ENCODE peak calls at places on chromosomes 2 and 18, in ten cellular contexts. One of them, this sample, is unnamed.

GRCh38 chr2:156581280-156581679 is 145.1 kb downstream of the GPD2 start:
- DNase-seq in GM23248: no peak
- DNase-seq in posterior cingulate gyrus: no peak
- DNase-seq in pancreas: no peak
- DNase-seq in smooth muscle cell of the brain vasculature: no peak
- DNase-seq in uterus: no peak
- DNase-seq in activated CD4-positive, alpha-beta T cell treated with anti-CD3 and anti-CD28 coated beads, Interleukin-2, amount 10 ng/mL, durations not matched to agents 7 days and 5 days: no peak
- DNase-seq in anterior cingulate cortex: no peak
- DNase-seq in lung microvascular endothelial cell: no peak
- DNase-seq in T-helper 17 cell: no peak
- DNase-seq in this sample: no peak

GRCh38 chr2:155975734-155976133 is 356.8 kb downstream of the NR4A2 start:
- DNase-seq in pancreas: no peak
- DNase-seq in T-helper 17 cell: no peak
- DNase-seq in smooth muscle cell of the brain vasculature: no peak
- DNase-seq in activated CD4-positive, alpha-beta T cell treated with anti-CD3 and anti-CD28 coated beads, Interleukin-2, amount 10 ng/mL, durations not matched to agents 7 days and 5 days: no peak
- DNase-seq in anterior cingulate cortex: no peak
- DNase-seq in lung microvascular endothelial cell: no peak
- DNase-seq in posterior cingulate gyrus: no peak
- DNase-seq in uterus: no peak
- DNase-seq in GM23248: no peak
- DNase-seq in this sample: no peak

GRCh38 chr2:10327896-10328666 is 25.4 kb downstream of the HPCAL1 start:
- DNase-seq in uterus: no peak
- DNase-seq in lung microvascular endothelial cell: no peak
- DNase-seq in pancreas: no peak
- DNase-seq in smooth muscle cell of the brain vasculature: no peak
- DNase-seq in GM23248: no peak
- DNase-seq in T-helper 17 cell: no peak
- DNase-seq in posterior cingulate gyrus: peak
- DNase-seq in activated CD4-positive, alpha-beta T cell treated with anti-CD3 and anti-CD28 coated beads, Interleukin-2, amount 10 ng/mL, durations not matched to agents 7 days and 5 days: no peak
- DNase-seq in anterior cingulate cortex: no peak
- DNase-seq in this sample: no peak

GRCh38 chr2:120803085-120803484 is 67.4 kb downstream of the GLI2 start:
- DNase-seq in uterus: no peak
- DNase-seq in T-helper 17 cell: no peak
- DNase-seq in anterior cingulate cortex: no peak
- DNase-seq in activated CD4-positive, alpha-beta T cell treated with anti-CD3 and anti-CD28 coated beads, Interleukin-2, amount 10 ng/mL, durations not matched to agents 7 days and 5 days: no peak
- DNase-seq in pancreas: no peak
- DNase-seq in smooth muscle cell of the brain vasculature: no peak
- DNase-seq in lung microvascular endothelial cell: peak
- DNase-seq in GM23248: no peak
- DNase-seq in posterior cingulate gyrus: no peak
- DNase-seq in this sample: no peak

GRCh38 chr2:70999362-70999761 is 4.7 kb upstream of the TEX261 start:
- DNase-seq in uterus: no peak
- DNase-seq in lung microvascular endothelial cell: no peak
- DNase-seq in GM23248: no peak
- DNase-seq in smooth muscle cell of the brain vasculature: no peak
- DNase-seq in T-helper 17 cell: no peak
- DNase-seq in anterior cingulate cortex: no peak
- DNase-seq in activated CD4-positive, alpha-beta T cell treated with anti-CD3 and anti-CD28 coated beads, Interleukin-2, amount 10 ng/mL, durations not matched to agents 7 days and 5 days: no peak
- DNase-seq in posterior cingulate gyrus: no peak
- DNase-seq in pancreas: no peak
- DNase-seq in this sample: no peak

GRCh38 chr2:85655961-85656403 is 12.0 kb downstream of the SFTPB start:
- DNase-seq in anterior cingulate cortex: no peak
- DNase-seq in posterior cingulate gyrus: no peak
- DNase-seq in GM23248: peak
- DNase-seq in activated CD4-positive, alpha-beta T cell treated with anti-CD3 and anti-CD28 coated beads, Interleukin-2, amount 10 ng/mL, durations not matched to agents 7 days and 5 days: no peak
- DNase-seq in uterus: no peak
- DNase-seq in smooth muscle cell of the brain vasculature: no peak
- DNase-seq in pancreas: no peak
- DNase-seq in lung microvascular endothelial cell: no peak
- DNase-seq in T-helper 17 cell: no peak
- DNase-seq in this sample: no peak

GRCh38 chr2:83364264-83364663 is 1094.8 kb downstream of the SUCLG1 start:
- DNase-seq in lung microvascular endothelial cell: no peak
- DNase-seq in GM23248: peak
- DNase-seq in activated CD4-positive, alpha-beta T cell treated with anti-CD3 and anti-CD28 coated beads, Interleukin-2, amount 10 ng/mL, durations not matched to agents 7 days and 5 days: no peak
- DNase-seq in anterior cingulate cortex: no peak
- DNase-seq in pancreas: no peak
- DNase-seq in uterus: no peak
- DNase-seq in posterior cingulate gyrus: no peak
- DNase-seq in smooth muscle cell of the brain vasculature: no peak
- DNase-seq in T-helper 17 cell: no peak
- DNase-seq in this sample: no peak

GRCh38 chr2:148459300-148459891 is 185.2 kb upstream of the EPC2 start:
- DNase-seq in uterus: no peak
- DNase-seq in posterior cingulate gyrus: no peak
- DNase-seq in anterior cingulate cortex: no peak
- DNase-seq in smooth muscle cell of the brain vasculature: no peak
- DNase-seq in lung microvascular endothelial cell: no peak
- DNase-seq in GM23248: peak
- DNase-seq in T-helper 17 cell: no peak
- DNase-seq in pancreas: no peak
- DNase-seq in activated CD4-positive, alpha-beta T cell treated with anti-CD3 and anti-CD28 coated beads, Interleukin-2, amount 10 ng/mL, durations not matched to agents 7 days and 5 days: no peak
- DNase-seq in this sample: no peak

GRCh38 chr2:38074047-38074774 is 1.7 kb downstream of the CYP1B1 start:
- DNase-seq in posterior cingulate gyrus: no peak
- DNase-seq in activated CD4-positive, alpha-beta T cell treated with anti-CD3 and anti-CD28 coated beads, Interleukin-2, amount 10 ng/mL, durations not matched to agents 7 days and 5 days: peak
- DNase-seq in T-helper 17 cell: no peak
- DNase-seq in GM23248: no peak
- DNase-seq in lung microvascular endothelial cell: no peak
- DNase-seq in pancreas: no peak
- DNase-seq in smooth muscle cell of the brain vasculature: no peak
- DNase-seq in anterior cingulate cortex: no peak
- DNase-seq in uterus: peak
- DNase-seq in this sample: peak

GRCh38 chr2:173354073-173354600 is 535 bp upstream of the CDCA7 start:
- DNase-seq in lung microvascular endothelial cell: no peak
- DNase-seq in posterior cingulate gyrus: no peak
- DNase-seq in smooth muscle cell of the brain vasculature: no peak
- DNase-seq in activated CD4-positive, alpha-beta T cell treated with anti-CD3 and anti-CD28 coated beads, Interleukin-2, amount 10 ng/mL, durations not matched to agents 7 days and 5 days: peak
- DNase-seq in T-helper 17 cell: no peak
- DNase-seq in GM23248: peak
- DNase-seq in anterior cingulate cortex: no peak
- DNase-seq in uterus: no peak
- DNase-seq in pancreas: no peak
- DNase-seq in this sample: no peak

GRCh38 chr2:233010569-233011267 is 2.3 kb downstream of the NGEF start:
- DNase-seq in uterus: no peak
- DNase-seq in activated CD4-positive, alpha-beta T cell treated with anti-CD3 and anti-CD28 coated beads, Interleukin-2, amount 10 ng/mL, durations not matched to agents 7 days and 5 days: no peak
- DNase-seq in GM23248: no peak
- DNase-seq in posterior cingulate gyrus: no peak
- DNase-seq in lung microvascular endothelial cell: no peak
- DNase-seq in T-helper 17 cell: no peak
- DNase-seq in pancreas: no peak
- DNase-seq in smooth muscle cell of the brain vasculature: no peak
- DNase-seq in anterior cingulate cortex: no peak
- DNase-seq in this sample: no peak

GRCh38 chr2:95019572-95019971 is 5.9 kb upstream of the MAL start:
- DNase-seq in posterior cingulate gyrus: peak
- DNase-seq in smooth muscle cell of the brain vasculature: no peak
- DNase-seq in pancreas: no peak
- DNase-seq in lung microvascular endothelial cell: no peak
- DNase-seq in GM23248: no peak
- DNase-seq in T-helper 17 cell: no peak
- DNase-seq in uterus: no peak
- DNase-seq in activated CD4-positive, alpha-beta T cell treated with anti-CD3 and anti-CD28 coated beads, Interleukin-2, amount 10 ng/mL, durations not matched to agents 7 days and 5 days: no peak
- DNase-seq in anterior cingulate cortex: no peak
- DNase-seq in this sample: no peak

GRCh38 chr2:46091004-46091403 is 206.2 kb upstream of the EPAS1 start:
- DNase-seq in posterior cingulate gyrus: no peak
- DNase-seq in lung microvascular endothelial cell: peak
- DNase-seq in anterior cingulate cortex: no peak
- DNase-seq in pancreas: no peak
- DNase-seq in GM23248: no peak
- DNase-seq in uterus: no peak
- DNase-seq in activated CD4-positive, alpha-beta T cell treated with anti-CD3 and anti-CD28 coated beads, Interleukin-2, amount 10 ng/mL, durations not matched to agents 7 days and 5 days: no peak
- DNase-seq in smooth muscle cell of the brain vasculature: no peak
- DNase-seq in T-helper 17 cell: no peak
- DNase-seq in this sample: no peak

GRCh38 chr2:64127119-64127518 is 17.1 kb downstream of the PELI1 start:
- DNase-seq in uterus: no peak
- DNase-seq in lung microvascular endothelial cell: no peak
- DNase-seq in activated CD4-positive, alpha-beta T cell treated with anti-CD3 and anti-CD28 coated beads, Interleukin-2, amount 10 ng/mL, durations not matched to agents 7 days and 5 days: no peak
- DNase-seq in anterior cingulate cortex: no peak
- DNase-seq in pancreas: no peak
- DNase-seq in posterior cingulate gyrus: no peak
- DNase-seq in GM23248: no peak
- DNase-seq in T-helper 17 cell: no peak
- DNase-seq in smooth muscle cell of the brain vasculature: no peak
- DNase-seq in this sample: no peak

GRCh38 chr2:54306561-54306960 is 50.5 kb upstream of the TSPYL6 start:
- DNase-seq in smooth muscle cell of the brain vasculature: no peak
- DNase-seq in GM23248: peak
- DNase-seq in activated CD4-positive, alpha-beta T cell treated with anti-CD3 and anti-CD28 coated beads, Interleukin-2, amount 10 ng/mL, durations not matched to agents 7 days and 5 days: no peak
- DNase-seq in uterus: no peak
- DNase-seq in pancreas: no peak
- DNase-seq in lung microvascular endothelial cell: no peak
- DNase-seq in T-helper 17 cell: no peak
- DNase-seq in anterior cingulate cortex: no peak
- DNase-seq in posterior cingulate gyrus: no peak
- DNase-seq in this sample: no peak

GRCh38 chr2:5673148-5673860 is 18.9 kb upstream of the SOX11 start:
- DNase-seq in T-helper 17 cell: no peak
- DNase-seq in activated CD4-positive, alpha-beta T cell treated with anti-CD3 and anti-CD28 coated beads, Interleukin-2, amount 10 ng/mL, durations not matched to agents 7 days and 5 days: no peak
- DNase-seq in lung microvascular endothelial cell: no peak
- DNase-seq in posterior cingulate gyrus: no peak
- DNase-seq in smooth muscle cell of the brain vasculature: no peak
- DNase-seq in anterior cingulate cortex: no peak
- DNase-seq in pancreas: peak
- DNase-seq in uterus: no peak
- DNase-seq in GM23248: no peak
- DNase-seq in this sample: peak

GRCh38 chr18:70355620-70356385 is 67.0 kb downstream of the SOCS6 start:
- DNase-seq in anterior cingulate cortex: no peak
- DNase-seq in uterus: no peak
- DNase-seq in pancreas: no peak
- DNase-seq in posterior cingulate gyrus: no peak
- DNase-seq in activated CD4-positive, alpha-beta T cell treated with anti-CD3 and anti-CD28 coated beads, Interleukin-2, amount 10 ng/mL, durations not matched to agents 7 days and 5 days: no peak
- DNase-seq in GM23248: no peak
- DNase-seq in T-helper 17 cell: no peak
- DNase-seq in smooth muscle cell of the brain vasculature: no peak
- DNase-seq in lung microvascular endothelial cell: no peak
- DNase-seq in this sample: no peak

GRCh38 chr2:23009545-23010149 is 375.3 kb upstream of the KLHL29 start:
- DNase-seq in posterior cingulate gyrus: peak
- DNase-seq in T-helper 17 cell: no peak
- DNase-seq in pancreas: no peak
- DNase-seq in activated CD4-positive, alpha-beta T cell treated with anti-CD3 and anti-CD28 coated beads, Interleukin-2, amount 10 ng/mL, durations not matched to agents 7 days and 5 days: no peak
- DNase-seq in anterior cingulate cortex: peak
- DNase-seq in smooth muscle cell of the brain vasculature: no peak
- DNase-seq in lung microvascular endothelial cell: no peak
- DNase-seq in GM23248: peak
- DNase-seq in uterus: peak
- DNase-seq in this sample: no peak

GRCh38 chr2:85308951-85309555 is 18.7 kb downstream of the TGOLN2 start:
- DNase-seq in T-helper 17 cell: no peak
- DNase-seq in lung microvascular endothelial cell: peak
- DNase-seq in smooth muscle cell of the brain vasculature: no peak
- DNase-seq in GM23248: peak
- DNase-seq in activated CD4-positive, alpha-beta T cell treated with anti-CD3 and anti-CD28 coated beads, Interleukin-2, amount 10 ng/mL, durations not matched to agents 7 days and 5 days: no peak
- DNase-seq in posterior cingulate gyrus: peak
- DNase-seq in uterus: peak
- DNase-seq in anterior cingulate cortex: no peak
- DNase-seq in pancreas: peak
- DNase-seq in this sample: peak

GRCh38 chr2:10266133-10266620 is 36.5 kb upstream of the HPCAL1 start:
- DNase-seq in smooth muscle cell of the brain vasculature: no peak
- DNase-seq in T-helper 17 cell: no peak
- DNase-seq in anterior cingulate cortex: no peak
- DNase-seq in posterior cingulate gyrus: peak
- DNase-seq in GM23248: peak
- DNase-seq in activated CD4-positive, alpha-beta T cell treated with anti-CD3 and anti-CD28 coated beads, Interleukin-2, amount 10 ng/mL, durations not matched to agents 7 days and 5 days: no peak
- DNase-seq in pancreas: no peak
- DNase-seq in lung microvascular endothelial cell: no peak
- DNase-seq in uterus: peak
- DNase-seq in this sample: no peak

GRCh38 chr2:202140522-202141292 is 67.7 kb downstream of the KIAA2012 start:
- DNase-seq in anterior cingulate cortex: no peak
- DNase-seq in smooth muscle cell of the brain vasculature: no peak
- DNase-seq in lung microvascular endothelial cell: no peak
- DNase-seq in uterus: no peak
- DNase-seq in T-helper 17 cell: no peak
- DNase-seq in posterior cingulate gyrus: no peak
- DNase-seq in activated CD4-positive, alpha-beta T cell treated with anti-CD3 and anti-CD28 coated beads, Interleukin-2, amount 10 ng/mL, durations not matched to agents 7 days and 5 days: no peak
- DNase-seq in pancreas: no peak
- DNase-seq in GM23248: peak
- DNase-seq in this sample: no peak

GRCh38 chr2:68465081-68465916 is 1.8 kb downstream of the FBXO48 start:
- DNase-seq in T-helper 17 cell: no peak
- DNase-seq in anterior cingulate cortex: no peak
- DNase-seq in pancreas: no peak
- DNase-seq in uterus: no peak
- DNase-seq in posterior cingulate gyrus: no peak
- DNase-seq in smooth muscle cell of the brain vasculature: no peak
- DNase-seq in GM23248: peak
- DNase-seq in activated CD4-positive, alpha-beta T cell treated with anti-CD3 and anti-CD28 coated beads, Interleukin-2, amount 10 ng/mL, durations not matched to agents 7 days and 5 days: peak
- DNase-seq in lung microvascular endothelial cell: no peak
- DNase-seq in this sample: no peak

GRCh38 chr2:195330513-195330956 is 326.5 kb upstream of the SLC39A10 start:
- DNase-seq in lung microvascular endothelial cell: no peak
- DNase-seq in uterus: no peak
- DNase-seq in T-helper 17 cell: no peak
- DNase-seq in anterior cingulate cortex: no peak
- DNase-seq in smooth muscle cell of the brain vasculature: no peak
- DNase-seq in GM23248: no peak
- DNase-seq in activated CD4-positive, alpha-beta T cell treated with anti-CD3 and anti-CD28 coated beads, Interleukin-2, amount 10 ng/mL, durations not matched to agents 7 days and 5 days: no peak
- DNase-seq in posterior cingulate gyrus: no peak
- DNase-seq in pancreas: no peak
- DNase-seq in this sample: no peak

GRCh38 chr2:152647417-152648010 is 69.7 kb downstream of the PRPF40A start:
- DNase-seq in T-helper 17 cell: no peak
- DNase-seq in anterior cingulate cortex: no peak
- DNase-seq in activated CD4-positive, alpha-beta T cell treated with anti-CD3 and anti-CD28 coated beads, Interleukin-2, amount 10 ng/mL, durations not matched to agents 7 days and 5 days: no peak
- DNase-seq in posterior cingulate gyrus: peak
- DNase-seq in pancreas: peak
- DNase-seq in GM23248: peak
- DNase-seq in smooth muscle cell of the brain vasculature: no peak
- DNase-seq in uterus: peak
- DNase-seq in lung microvascular endothelial cell: peak
- DNase-seq in this sample: no peak

GRCh38 chr2:156464106-156464505 is 27.9 kb downstream of the GPD2 start:
- DNase-seq in smooth muscle cell of the brain vasculature: no peak
- DNase-seq in anterior cingulate cortex: no peak
- DNase-seq in uterus: no peak
- DNase-seq in activated CD4-positive, alpha-beta T cell treated with anti-CD3 and anti-CD28 coated beads, Interleukin-2, amount 10 ng/mL, durations not matched to agents 7 days and 5 days: no peak
- DNase-seq in lung microvascular endothelial cell: no peak
- DNase-seq in T-helper 17 cell: no peak
- DNase-seq in posterior cingulate gyrus: no peak
- DNase-seq in GM23248: peak
- DNase-seq in pancreas: no peak
- DNase-seq in this sample: no peak

GRCh38 chr18:23529597-23529996 is 26.3 kb downstream of the RMC1 start:
- DNase-seq in pancreas: no peak
- DNase-seq in T-helper 17 cell: no peak
- DNase-seq in uterus: no peak
- DNase-seq in posterior cingulate gyrus: no peak
- DNase-seq in GM23248: peak
- DNase-seq in lung microvascular endothelial cell: no peak
- DNase-seq in smooth muscle cell of the brain vasculature: no peak
- DNase-seq in anterior cingulate cortex: no peak
- DNase-seq in activated CD4-positive, alpha-beta T cell treated with anti-CD3 and anti-CD28 coated beads, Interleukin-2, amount 10 ng/mL, durations not matched to agents 7 days and 5 days: no peak
- DNase-seq in this sample: no peak

GRCh38 chr2:207584952-207585351 is 40.2 kb downstream of the METTL21A start:
- DNase-seq in GM23248: no peak
- DNase-seq in activated CD4-positive, alpha-beta T cell treated with anti-CD3 and anti-CD28 coated beads, Interleukin-2, amount 10 ng/mL, durations not matched to agents 7 days and 5 days: no peak
- DNase-seq in lung microvascular endothelial cell: no peak
- DNase-seq in anterior cingulate cortex: no peak
- DNase-seq in T-helper 17 cell: no peak
- DNase-seq in posterior cingulate gyrus: no peak
- DNase-seq in uterus: no peak
- DNase-seq in smooth muscle cell of the brain vasculature: no peak
- DNase-seq in pancreas: no peak
- DNase-seq in this sample: no peak

GRCh38 chr2:72919414-72920316 is 2.3 kb downstream of the EMX1 start:
- DNase-seq in activated CD4-positive, alpha-beta T cell treated with anti-CD3 and anti-CD28 coated beads, Interleukin-2, amount 10 ng/mL, durations not matched to agents 7 days and 5 days: no peak
- DNase-seq in anterior cingulate cortex: no peak
- DNase-seq in T-helper 17 cell: no peak
- DNase-seq in smooth muscle cell of the brain vasculature: no peak
- DNase-seq in lung microvascular endothelial cell: no peak
- DNase-seq in pancreas: no peak
- DNase-seq in posterior cingulate gyrus: peak
- DNase-seq in GM23248: peak
- DNase-seq in uterus: no peak
- DNase-seq in this sample: peak